ENCODE peak calls at places on chromosome 12, in seven cellular contexts. E, O, M, S, I, F and G are unnamed samples.

GRCh38 chr12:111201036-111201435 is 167.9 kb downstream of the PHETA1 start:
- DNase-seq in E (peak), O (no peak), M (no peak), S (no peak), I (no peak), F (no peak), G (no peak)

GRCh38 chr12:14314801-14315200 is 50.7 kb upstream of the ATF7IP start:
- DNase-seq in E (no peak), O (no peak), M (no peak), S (no peak), I (no peak), F (no peak), G (peak)

GRCh38 chr12:93786669-93787397 is 109.7 kb downstream of the CRADD start:
- DNase-seq in E (no peak), O (no peak), M (no peak), S (no peak), I (no peak), F (no peak), G (no peak)

GRCh38 chr12:54432815-54433164 is 13.7 kb upstream of the ITGA5 start:
- DNase-seq in E (no peak), O (no peak), M (no peak), S (no peak), I (no peak), F (no peak), G (no peak)

GRCh38 chr12:54601841-54602240 is 13.4 kb upstream of the PPP1R1A start:
- DNase-seq in E (no peak), O (no peak), M (no peak), S (no peak), I (no peak), F (no peak), G (no peak)

GRCh38 chr12:130013771-130014484 is 110.1 kb upstream of the TMEM132D start:
- DNase-seq in E (peak), O (no peak), M (peak), S (peak), I (peak), F (no peak), G (peak)

GRCh38 chr12:19507823-19508222 is 68.5 kb downstream of the AEBP2 start:
- DNase-seq in E (no peak), O (no peak), M (no peak), S (peak), I (no peak), F (no peak), G (peak)

GRCh38 chr12:12056951-12057350 is 13.8 kb upstream of the BCL2L14 start:
- DNase-seq in E (no peak), O (no peak), M (no peak), S (no peak), I (no peak), F (no peak), G (no peak)

GRCh38 chr12:67441736-67442346 is 172.7 kb downstream of the CAND1 start:
- DNase-seq in E (peak), O (peak), M (peak), S (peak), I (peak), F (peak), G (peak)

GRCh38 chr12:57464569-57464968 is 5.0 kb downstream of the GLI1 start:
- DNase-seq in E (no peak), O (no peak), M (no peak), S (no peak), I (no peak), F (no peak), G (no peak)

GRCh38 chr12:80837342-80837978 is 100.3 kb downstream of the LIN7A start:
- DNase-seq in E (peak), O (no peak), M (no peak), S (peak), I (peak), F (no peak), G (peak)

GRCh38 chr12:88934163-88934747 is 354.0 kb upstream of the KITLG start:
- DNase-seq in E (no peak), O (no peak), M (no peak), S (peak), I (no peak), F (no peak), G (no peak)

GRCh38 chr12:126430921-126431320 is 1365.7 kb downstream of the AACS start:
- DNase-seq in E (no peak), O (no peak), M (no peak), S (no peak), I (no peak), F (no peak), G (no peak)

GRCh38 chr12:13390921-13391320 is 194.4 kb downstream of the EMP1 start:
- DNase-seq in E (no peak), O (no peak), M (no peak), S (no peak), I (no peak), F (no peak), G (no peak)

GRCh38 chr12:50185975-50186663 is 18.9 kb upstream of the CERS5 start:
- DNase-seq in E (peak), O (no peak), M (no peak), S (no peak), I (no peak), F (no peak), G (no peak)